ENCODE peak calls at places on chromosomes 4 and X, in four cellular contexts. O, H, Y and V are unnamed samples.

GRCh38 chr4:169925678-169926077 is 100.5 kb downstream of the MFAP3L start:
- DNase-seq in Y (no peak), O (no peak), H (no peak), V (no peak)

GRCh38 chr4:183960021-183960420 is 54.9 kb downstream of the STOX2 start:
- DNase-seq in O (peak; percentile 75), Y (peak; percentile 52), H (peak; percentile 92), V (peak; percentile 5)

GRCh38 chrX:37701588-37701987 is 16.0 kb downstream of the XK start:
- DNase-seq in O (no peak), H (no peak), Y (no peak), V (no peak)

GRCh38 chr4:151152033-151152432 is 52.6 kb downstream of the RPS3A start:
- DNase-seq in H (no peak), Y (no peak), O (no peak), V (no peak)

GRCh38 chr4:10164877-10165283 is 48.3 kb upstream of the WDR1 start:
- DNase-seq in H (peak; percentile 50), Y (no peak), O (peak; percentile 3), V (peak; percentile 14)

GRCh38 chrX:120791013-120791643 is 84.5 kb downstream of the CT47B1 start:
- DNase-seq in O (no peak), Y (peak; percentile 28), H (no peak), V (peak; percentile 1)

GRCh38 chr4:112633477-112634235 is 3.1 kb downstream of the ZGRF1 start:
- DNase-seq in H (no peak), O (no peak), Y (no peak), V (no peak)

GRCh38 chrX:1246816-1247215 is 21.8 kb upstream of the CSF2RA start:
- DNase-seq in O (no peak), Y (no peak), H (peak; percentile 58), V (no peak)

GRCh38 chrX:120090208-120090607 is 12.7 kb upstream of the RHOXF2B start:
- DNase-seq in O (no peak), Y (no peak), H (no peak), V (no peak)

GRCh38 chr4:184019084-184019483 is 114.0 kb downstream of the STOX2 start:
- DNase-seq in H (no peak), O (no peak), Y (no peak), V (no peak)

GRCh38 chrX:129013574-129013973 is 509.7 kb downstream of the SMARCA1 start:
- DNase-seq in H (no peak), Y (no peak), O (no peak), V (no peak)

GRCh38 chrX:115330498-115331138 is 41.1 kb downstream of the LUZP4 start:
- DNase-seq in Y (peak; percentile 25), H (peak; percentile 55), O (no peak), V (no peak)

GRCh38 chr4:173578956-173579355 is 48.9 kb upstream of the HAND2 start:
- DNase-seq in H (no peak), O (no peak), Y (no peak), V (no peak)

GRCh38 chr4:67871867-67872266 is 11.9 kb downstream of the TMPRSS11D start:
- DNase-seq in H (no peak), O (no peak), Y (no peak), V (no peak)

GRCh38 chr4:71729856-71730255 is 54.0 kb downstream of the GC start:
- DNase-seq in Y (no peak), O (no peak), H (no peak), V (no peak)

GRCh38 chrX:82466994-82467393 is 1041.1 kb upstream of the POU3F4 start:
- DNase-seq in O (no peak), H (no peak), Y (no peak), V (no peak)

GRCh38 chrX:21766101-21766500 is 8.2 kb upstream of the SMPX start:
- DNase-seq in O (no peak), H (no peak), Y (no peak), V (no peak)

GRCh38 chrX:153867671-153868070 is 18.3 kb downstream of the L1CAM start:
- DNase-seq in H (no peak), O (no peak), Y (no peak), V (no peak)

GRCh38 chr4:3783691-3784306 is 17.6 kb downstream of the ADRA2C start:
- DNase-seq in Y (no peak), O (no peak), H (no peak), V (no peak)

GRCh38 chr4:4726051-4726450 is 133.4 kb upstream of the MSX1 start:
- DNase-seq in O (no peak), Y (no peak), H (no peak), V (no peak)

GRCh38 chrX:100408643-100409315 is 1.3 kb downstream of the PCDH19 start:
- DNase-seq in H (no peak), O (no peak), Y (no peak), V (no peak)

GRCh38 chr4:14994242-14994641 is 8.0 kb upstream of the CPEB2 start:
- DNase-seq in O (no peak), H (no peak), Y (no peak), V (no peak)

GRCh38 chr4:151218343-151218742 is 58.6 kb upstream of the PRSS48 start:
- DNase-seq in O (no peak), H (no peak), Y (no peak), V (no peak)

GRCh38 chr4:26321326-26322276 is 787 bp downstream of the RBPJ start:
- DNase-seq in H (no peak), Y (peak; percentile 39), O (no peak), V (peak; percentile 20)

GRCh38 chr4:166816901-166817300 is 417.4 kb downstream of the SPOCK3 start:
- DNase-seq in O (no peak), Y (peak; percentile 72), H (no peak), V (no peak)

GRCh38 chrX:97841544-97842179 is 958.0 kb downstream of the RPA4 start:
- DNase-seq in O (no peak), H (no peak), Y (no peak), V (no peak)

GRCh38 chr4:174256277-174256713 is 27.2 kb downstream of the FBXO8 start:
- DNase-seq in Y (no peak), O (no peak), H (no peak), V (no peak)

GRCh38 chrX:22963186-22963585 is 36.6 kb upstream of the DDX53 start:
- DNase-seq in H (no peak), Y (no peak), O (no peak), V (no peak)

GRCh38 chrX:119758682-119759332 is 419 bp downstream of the SOWAHD start:
- DNase-seq in H (no peak), O (no peak), Y (peak; percentile 48), V (no peak)

GRCh38 chr4:67929447-67929846 is 33.8 kb downstream of the TMPRSS11A start:
- DNase-seq in Y (no peak), H (no peak), O (no peak), V (no peak)

GRCh38 chr4:166600264-166600663 is 634.0 kb downstream of the SPOCK3 start:
- DNase-seq in O (no peak), H (no peak), Y (no peak), V (no peak)

GRCh38 chr4:147773261-147774184 is 41.6 kb downstream of the ARHGAP10 start:
- DNase-seq in O (no peak), Y (no peak), H (no peak), V (no peak)

GRCh38 chr4:11416071-11416766 is 12.5 kb downstream of the HS3ST1 start:
- DNase-seq in O (no peak), Y (no peak), H (no peak), V (no peak)

GRCh38 chrX:18702362-18703195 is 4.9 kb upstream of the PPEF1 start:
- DNase-seq in Y (no peak), H (no peak), O (no peak), V (no peak)

GRCh38 chr4:184448828-184449227 is 25.5 kb downstream of the IRF2 start:
- DNase-seq in O (no peak), Y (peak; percentile 46), H (no peak), V (peak; percentile 30)

GRCh38 chrX:100647739-100648138 is 3.7 kb downstream of the SRPX2 start:
- DNase-seq in O (no peak), Y (no peak), H (no peak), V (no peak)

GRCh38 chrX:115018040-115018647 is 728 bp upstream of the IL13RA2 start:
- DNase-seq in H (no peak), O (no peak), Y (no peak), V (no peak)